ENCODE peak calls at places on chromosomes 6 and 20, in four cellular contexts. One of them, this sample, is unnamed.

GRCh38 chr20:50735813-50736212 is 4.4 kb downstream of the PARD6B start:
- DNase-seq in endothelial cell of umbilical vein: no peak
- DNase-seq in IMR-90: no peak
- DNase-seq in K562: no peak
- DNase-seq in this sample: no peak

GRCh38 chr20:31923388-31924271 is 28.2 kb downstream of the PDRG1 start:
- DNase-seq in endothelial cell of umbilical vein: no peak
- DNase-seq in IMR-90: no peak
- DNase-seq in K562: no peak
- DNase-seq in this sample: no peak

GRCh38 chr6:147509900-147510299 is 1.4 kb downstream of the SAMD5 start:
- DNase-seq in K562: no peak
- DNase-seq in endothelial cell of umbilical vein: peak; percentile 20
- DNase-seq in IMR-90: no peak
- DNase-seq in this sample: no peak

GRCh38 chr6:39153766-39154397 is 38.9 kb upstream of the SAYSD1 start:
- DNase-seq in endothelial cell of umbilical vein: no peak
- DNase-seq in K562: no peak
- DNase-seq in IMR-90: no peak
- DNase-seq in this sample: no peak

GRCh38 chr6:56708810-56709597 is 66.3 kb upstream of the DST start:
- DNase-seq in IMR-90: peak; percentile 76
- DNase-seq in K562: peak; percentile 45
- DNase-seq in endothelial cell of umbilical vein: peak; percentile 73
- DNase-seq in this sample: no peak

GRCh38 chr20:16388731-16389130 is 184.5 kb downstream of the KIF16B start:
- DNase-seq in IMR-90: no peak
- DNase-seq in K562: no peak
- DNase-seq in endothelial cell of umbilical vein: no peak
- DNase-seq in this sample: no peak

GRCh38 chr6:161649841-161650240 is 376.0 kb upstream of the AGPAT4 start:
- DNase-seq in IMR-90: no peak
- DNase-seq in endothelial cell of umbilical vein: no peak
- DNase-seq in K562: no peak
- DNase-seq in this sample: no peak

GRCh38 chr6:55543633-55544309 is 35.2 kb downstream of the HMGCLL1 start:
- DNase-seq in K562: no peak
- DNase-seq in endothelial cell of umbilical vein: no peak
- DNase-seq in IMR-90: no peak
- DNase-seq in this sample: no peak

GRCh38 chr20:20664795-20665194 is 47.6 kb downstream of the RALGAPA2 start:
- DNase-seq in endothelial cell of umbilical vein: peak; percentile 77
- DNase-seq in K562: peak; percentile 21
- DNase-seq in IMR-90: no peak
- DNase-seq in this sample: no peak

GRCh38 chr6:43769526-43770416 is at the start of gene VEGFA:
- DNase-seq in IMR-90: peak; percentile 90
- DNase-seq in K562: peak; percentile 94
- DNase-seq in endothelial cell of umbilical vein: peak; percentile 86
- DNase-seq in this sample: peak; percentile 52

GRCh38 chr6:87722831-87723726 is 21.0 kb upstream of the AKIRIN2 start:
- DNase-seq in K562: peak; percentile 92
- DNase-seq in endothelial cell of umbilical vein: peak; percentile 51
- DNase-seq in IMR-90: peak; percentile 95
- DNase-seq in this sample: peak; percentile 96

GRCh38 chr6:125170376-125170775 is 16.8 kb downstream of the TPD52L1 start:
- DNase-seq in K562: no peak
- DNase-seq in endothelial cell of umbilical vein: no peak
- DNase-seq in IMR-90: peak; percentile 59
- DNase-seq in this sample: no peak

GRCh38 chr20:63682384-63683139 is 13.9 kb upstream of the TNFRSF6B start:
- DNase-seq in IMR-90: peak; percentile 98
- DNase-seq in K562: no peak
- DNase-seq in endothelial cell of umbilical vein: peak; percentile 92
- DNase-seq in this sample: peak; percentile 98

GRCh38 chr6:56713285-56713684 is 70.6 kb upstream of the DST start:
- DNase-seq in endothelial cell of umbilical vein: peak; percentile 85
- DNase-seq in IMR-90: peak; percentile 89
- DNase-seq in K562: no peak
- DNase-seq in this sample: peak; percentile 49

GRCh38 chr20:22998476-22998875 is 36.6 kb upstream of the SSTR4 start:
- DNase-seq in K562: no peak
- DNase-seq in endothelial cell of umbilical vein: no peak
- DNase-seq in IMR-90: no peak
- DNase-seq in this sample: no peak

GRCh38 chr6:32081168-32081624 is 27.9 kb downstream of the TNXB start:
- DNase-seq in endothelial cell of umbilical vein: no peak
- DNase-seq in IMR-90: peak; percentile 89
- DNase-seq in K562: peak; percentile 61
- DNase-seq in this sample: no peak

GRCh38 chr6:2855061-2855519 is 13.4 kb upstream of the SERPINB1 start:
- DNase-seq in IMR-90: no peak
- DNase-seq in endothelial cell of umbilical vein: peak; percentile 90
- DNase-seq in K562: no peak
- DNase-seq in this sample: no peak

GRCh38 chr20:33655164-33655563 is 7.0 kb upstream of the C20orf144 start:
- DNase-seq in IMR-90: no peak
- DNase-seq in endothelial cell of umbilical vein: no peak
- DNase-seq in K562: no peak
- DNase-seq in this sample: no peak

GRCh38 chr6:118288355-118289124 is 259.6 kb upstream of the PLN start:
- DNase-seq in K562: no peak
- DNase-seq in endothelial cell of umbilical vein: peak; percentile 60
- DNase-seq in IMR-90: peak; percentile 52
- DNase-seq in this sample: no peak

GRCh38 chr6:33978593-33979150 is 167.2 kb downstream of the GRM4 start:
- DNase-seq in IMR-90: no peak
- DNase-seq in endothelial cell of umbilical vein: no peak
- DNase-seq in K562: no peak
- DNase-seq in this sample: no peak

GRCh38 chr6:28896505-28897392 is 27.0 kb downstream of the TRIM27 start:
- DNase-seq in K562: peak; percentile 89
- DNase-seq in endothelial cell of umbilical vein: peak; percentile 75
- DNase-seq in IMR-90: peak; percentile 55
- DNase-seq in this sample: no peak

GRCh38 chr20:19699132-19699971 is 58.7 kb upstream of the RIN2 start:
- DNase-seq in IMR-90: peak; percentile 87
- DNase-seq in endothelial cell of umbilical vein: peak; percentile 75
- DNase-seq in K562: no peak
- DNase-seq in this sample: peak; percentile 23

GRCh38 chr6:33894438-33894837 is 90.6 kb upstream of the MLN start:
- DNase-seq in endothelial cell of umbilical vein: no peak
- DNase-seq in K562: no peak
- DNase-seq in IMR-90: no peak
- DNase-seq in this sample: no peak

GRCh38 chr20:50195524-50196120 is 5.0 kb downstream of the CEBPB start:
- DNase-seq in K562: no peak
- DNase-seq in IMR-90: peak; percentile 64
- DNase-seq in endothelial cell of umbilical vein: no peak
- DNase-seq in this sample: no peak

GRCh38 chr6:142802124-142802523 is 142.9 kb downstream of the HIVEP2 start:
- DNase-seq in endothelial cell of umbilical vein: peak; percentile 67
- DNase-seq in IMR-90: peak; percentile 99
- DNase-seq in K562: no peak
- DNase-seq in this sample: peak; percentile 55

GRCh38 chr6:134446228-134446848 is 128.4 kb upstream of the SGK1 start:
- DNase-seq in IMR-90: peak; percentile 78
- DNase-seq in endothelial cell of umbilical vein: no peak
- DNase-seq in K562: no peak
- DNase-seq in this sample: no peak

GRCh38 chr20:51089272-51089671 is 66.4 kb upstream of the KCNG1 start:
- DNase-seq in endothelial cell of umbilical vein: no peak
- DNase-seq in K562: no peak
- DNase-seq in IMR-90: no peak
- DNase-seq in this sample: no peak

GRCh38 chr20:32681175-32682084 is 7.7 kb upstream of the C20orf203 start:
- DNase-seq in endothelial cell of umbilical vein: peak; percentile 76
- DNase-seq in K562: peak; percentile 97
- DNase-seq in IMR-90: peak; percentile 17
- DNase-seq in this sample: peak; percentile 15

GRCh38 chr6:36752886-36753506 is 55.4 kb downstream of the RAB44 start:
- DNase-seq in endothelial cell of umbilical vein: no peak
- DNase-seq in K562: no peak
- DNase-seq in IMR-90: no peak
- DNase-seq in this sample: no peak

GRCh38 chr6:63643862-63644261 is 8.3 kb downstream of the PHF3 start:
- DNase-seq in IMR-90: peak; percentile 11
- DNase-seq in endothelial cell of umbilical vein: peak; percentile 52
- DNase-seq in K562: no peak
- DNase-seq in this sample: no peak

GRCh38 chr20:58787211-58788067 is 63.3 kb downstream of the GNAS-AS1 start:
- DNase-seq in IMR-90: peak; percentile 22
- DNase-seq in K562: no peak
- DNase-seq in endothelial cell of umbilical vein: no peak
- DNase-seq in this sample: no peak
- H3K4me2 ChIP-seq in IMR-90: peak overlapping the region; percentile 19
- H3K4me2 ChIP-seq in K562: no peak overlapping the region
- H3K4me2 ChIP-seq in endothelial cell of umbilical vein: no peak overlapping the region
- H3K4me2 ChIP-seq in this sample: no peak overlapping the region

DNA sequence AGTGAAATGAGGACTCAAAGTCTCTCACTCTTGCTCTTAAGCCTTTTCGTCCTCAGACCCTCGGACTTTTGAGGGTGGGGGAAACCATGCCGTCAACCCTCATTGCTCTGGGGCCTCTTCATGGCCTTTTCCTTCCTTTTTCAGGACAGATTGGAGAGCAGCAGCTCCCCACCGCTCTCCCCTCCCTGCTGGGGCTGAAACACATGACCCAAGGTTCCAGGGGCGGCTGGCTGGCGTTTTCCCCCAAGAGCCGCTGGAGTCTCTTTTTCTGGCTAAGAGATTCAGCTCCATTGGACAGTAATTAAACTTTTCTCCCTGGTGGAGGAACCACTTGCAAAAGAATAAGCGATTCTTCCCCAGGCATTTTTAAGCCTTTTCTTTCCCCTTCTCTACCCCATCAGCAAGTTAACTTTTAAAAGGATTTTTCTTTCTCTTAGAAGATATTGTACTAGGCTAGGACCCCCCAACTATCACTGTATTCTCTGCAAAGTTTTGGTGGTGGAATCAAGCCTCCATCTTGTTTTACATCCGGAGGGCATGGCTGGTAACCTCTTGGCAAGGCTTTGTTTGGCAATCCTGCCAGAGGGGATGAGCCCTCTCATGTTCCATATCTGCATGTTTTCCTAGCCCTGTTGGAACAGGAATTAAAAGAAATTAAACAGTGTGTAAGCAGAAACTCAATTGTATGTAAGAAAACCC is 100.9 kb upstream of the GPR6 start:
- DNase-seq in endothelial cell of umbilical vein: no peak
- DNase-seq in K562: no peak
- DNase-seq in IMR-90: no peak
- DNase-seq in this sample: no peak
- H3K9me1 ChIP-seq in endothelial cell of umbilical vein: no peaks in the 10 kb centered on the region
- H3K9me1 ChIP-seq in K562: no peaks in the 10 kb centered on the region
- H3K9me1 ChIP-seq in IMR-90: no peaks in the 10 kb centered on the region
- H3K9me1 ChIP-seq in this sample: no peaks in the 10 kb centered on the region

GRCh38 chr6:74873911-74874310 is 331.9 kb downstream of the COL12A1 start:
- DNase-seq in IMR-90: peak; percentile 25
- DNase-seq in endothelial cell of umbilical vein: no peak
- DNase-seq in K562: no peak
- DNase-seq in this sample: no peak

GRCh38 chr6:74871757-74872156 is 334.1 kb downstream of the COL12A1 start:
- DNase-seq in endothelial cell of umbilical vein: no peak
- DNase-seq in IMR-90: peak; percentile 63
- DNase-seq in K562: no peak
- DNase-seq in this sample: no peak

GRCh38 chr6:74867286-74867685 is 338.6 kb downstream of the COL12A1 start:
- DNase-seq in endothelial cell of umbilical vein: no peak
- DNase-seq in K562: no peak
- DNase-seq in IMR-90: no peak
- DNase-seq in this sample: no peak

GRCh38 chr6:74870403-74870802 is 335.4 kb downstream of the COL12A1 start:
- DNase-seq in IMR-90: no peak
- DNase-seq in K562: no peak
- DNase-seq in endothelial cell of umbilical vein: no peak
- DNase-seq in this sample: no peak

DNA sequence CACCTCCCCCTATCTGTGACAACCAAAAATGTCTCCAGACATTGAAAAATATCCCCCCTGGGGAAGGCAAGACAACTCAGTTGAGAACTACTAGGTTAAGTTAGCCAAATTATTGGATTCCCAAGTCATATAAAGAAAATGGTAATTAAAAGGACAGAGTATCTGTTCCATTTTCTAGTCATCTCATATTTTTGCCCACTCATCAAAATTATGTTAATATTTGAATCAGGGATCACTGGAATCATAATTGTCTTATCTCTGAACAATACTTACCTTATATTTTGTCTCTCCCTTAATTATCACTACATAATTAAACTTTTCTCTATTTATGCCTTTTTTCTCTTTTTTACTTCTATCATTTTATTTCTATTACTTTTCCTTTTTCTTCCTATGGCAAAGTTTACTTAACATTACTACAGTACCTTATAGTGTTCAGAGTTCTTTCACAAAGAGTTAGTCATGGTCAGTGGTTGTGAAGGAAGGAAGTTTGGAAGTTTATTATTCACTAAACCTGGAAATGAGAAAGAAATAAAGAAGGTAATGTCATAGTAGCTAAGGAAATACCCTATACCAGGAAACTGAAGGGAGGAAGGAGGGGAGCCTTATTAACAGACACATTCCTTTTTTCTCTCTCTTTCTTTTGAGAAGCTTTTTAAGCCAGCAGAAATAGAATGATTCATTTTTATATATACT is 333.0 kb downstream of the COL12A1 start:
- DNase-seq in K562: no peak
- DNase-seq in endothelial cell of umbilical vein: peak; percentile 27
- DNase-seq in IMR-90: no peak
- DNase-seq in this sample: no peak
- TF ChIP-seq CTCF in K562: no peak
- TF ChIP-seq CTCF in endothelial cell of umbilical vein: no peak
- TF ChIP-seq CTCF in IMR-90: no peak
- TF ChIP-seq CTCF in this sample: no peak

DNA sequence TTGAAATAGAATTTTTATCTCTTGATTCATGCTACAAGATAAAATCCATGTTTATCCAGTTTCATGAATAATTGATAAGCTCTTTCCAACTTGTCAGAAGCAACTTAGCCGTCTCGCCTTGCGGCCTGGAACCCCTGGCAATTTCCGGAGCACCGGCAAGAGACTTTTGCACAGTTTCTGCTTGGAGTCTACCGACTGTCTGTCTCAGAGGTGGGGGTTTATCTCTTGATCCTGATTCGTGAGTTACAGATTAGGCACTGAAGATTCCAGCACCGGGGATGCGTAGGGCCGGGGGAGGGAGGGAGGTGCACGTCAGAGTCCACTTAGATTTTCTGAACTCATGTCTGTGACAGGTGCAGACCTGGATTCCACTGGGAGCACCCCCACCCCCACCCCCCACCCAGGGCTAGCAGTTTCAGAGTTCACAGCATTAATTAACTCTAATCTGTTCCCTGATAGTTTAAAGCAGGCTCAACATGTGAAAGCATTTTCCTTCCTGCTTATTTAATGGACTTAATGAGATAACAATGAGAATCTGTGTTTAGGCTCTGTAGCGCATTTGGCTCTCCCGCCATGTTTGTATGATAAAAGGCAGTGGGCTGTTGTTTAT is 8.0 kb upstream of the APCDD1L start:
- DNase-seq in IMR-90: peak; percentile 31
- DNase-seq in endothelial cell of umbilical vein: peak; percentile 10
- DNase-seq in K562: no peak
- DNase-seq in this sample: no peak
- H3K4me2 ChIP-seq in IMR-90: no peak overlapping the region
- H3K4me2 ChIP-seq in endothelial cell of umbilical vein: no peak overlapping the region
- H3K4me2 ChIP-seq in K562: no peak overlapping the region
- H3K4me2 ChIP-seq in this sample: peak overlapping the region; percentile 27

GRCh38 chr20:35328095-35328685 is 36.0 kb upstream of the FAM83C start:
- DNase-seq in K562: no peak
- DNase-seq in IMR-90: no peak
- DNase-seq in endothelial cell of umbilical vein: no peak
- DNase-seq in this sample: no peak
- H3K9me1 ChIP-seq in K562: no peaks in the 10 kb centered on the region
- H3K9me1 ChIP-seq in IMR-90: peaks cover 19% of the 10 kb centered on the region
- H3K9me1 ChIP-seq in endothelial cell of umbilical vein: no peaks in the 10 kb centered on the region
- H3K9me1 ChIP-seq in this sample: no peaks in the 10 kb centered on the region